ENCODE peak calls at places on chromosomes 12 and 14, in nine cellular contexts. C is suprapubic skin, L is cardiac fibroblast, B is endothelial cell, X is coronary artery, O is WTC11, U is IMR-90, Z is breast epithelium, Y is lower leg skin. F is an unnamed sample.

GRCh38 chr14:54556535-54556934 is 10.4 kb upstream of the SAMD4A start:
- DNase-seq in C (no peak), L (no peak), B (no peak), X (no peak), O (peak), U (no peak), Z (no peak), Y (no peak), F (no peak)

GRCh38 chr12:114669501-114670256 is 14.3 kb downstream of the TBX3 start:
- DNase-seq in C (no peak), L (peak), B (no peak), X (no peak), O (no peak), U (peak), Z (no peak), Y (peak), F (no peak)

GRCh38 chr12:57769594-57769993 is 2.3 kb downstream of the METTL1 start:
- DNase-seq in C (no peak), L (no peak), B (no peak), X (no peak), O (no peak), U (no peak), Z (no peak), Y (no peak), F (no peak)

GRCh38 chr14:104923596-104924420 is 871 bp upstream of the PLD4 start:
- DNase-seq in C (no peak), L (no peak), B (no peak), X (no peak), O (no peak), U (no peak), Z (no peak), Y (peak), F (no peak)

GRCh38 chr12:110135806-110136205 is 11.6 kb downstream of the IFT81 start:
- DNase-seq in C (no peak), L (no peak), B (no peak), X (no peak), O (no peak), U (peak), Z (no peak), Y (no peak), F (no peak)

GRCh38 chr14:20332946-20333782 is at the start of gene CCNB1IP1:
- DNase-seq in C (no peak), L (peak), B (peak), X (peak), O (peak), U (peak), Z (no peak), Y (peak), F (peak)

GRCh38 chr12:6850796-6851152 is 312 bp downstream of the CDCA3 start:
- DNase-seq in C (no peak), L (no peak), B (no peak), X (no peak), O (no peak), U (no peak), Z (no peak), Y (peak), F (no peak)

GRCh38 chr14:52032196-52032865 is 36.5 kb downstream of the NID2 start:
- DNase-seq in C (no peak), L (peak), B (no peak), X (no peak), O (no peak), U (no peak), Z (no peak), Y (no peak), F (no peak)

GRCh38 chr12:46217686-46218508 is 50.9 kb downstream of the SLC38A1 start:
- DNase-seq in C (no peak), L (no peak), B (no peak), X (no peak), O (no peak), U (no peak), Z (no peak), Y (no peak), F (no peak)

GRCh38 chr14:76977793-76978730 is 50.4 kb downstream of the IRF2BPL start:
- DNase-seq in C (peak), L (peak), B (no peak), X (no peak), O (no peak), U (peak), Z (no peak), Y (peak), F (no peak)

GRCh38 chr14:77641534-77642341 is 25.3 kb upstream of the SPTLC2 start:
- DNase-seq in C (peak), L (peak), B (no peak), X (peak), O (no peak), U (peak), Z (peak), Y (peak), F (no peak)

GRCh38 chr12:2693204-2693860 is 101.4 kb upstream of the FKBP4 start:
- DNase-seq in C (no peak), L (no peak), B (no peak), X (no peak), O (no peak), U (no peak), Z (no peak), Y (no peak), F (no peak)

GRCh38 chr12:102067574-102068258 is 5.9 kb upstream of the WASHC3 start:
- DNase-seq in C (no peak), L (peak), B (no peak), X (no peak), O (no peak), U (peak), Z (no peak), Y (no peak), F (no peak)

GRCh38 chr14:87883750-87884149 is 109.2 kb downstream of the GALC start:
- DNase-seq in C (no peak), L (no peak), B (no peak), X (no peak), O (no peak), U (no peak), Z (no peak), Y (no peak), F (no peak)

DNA sequence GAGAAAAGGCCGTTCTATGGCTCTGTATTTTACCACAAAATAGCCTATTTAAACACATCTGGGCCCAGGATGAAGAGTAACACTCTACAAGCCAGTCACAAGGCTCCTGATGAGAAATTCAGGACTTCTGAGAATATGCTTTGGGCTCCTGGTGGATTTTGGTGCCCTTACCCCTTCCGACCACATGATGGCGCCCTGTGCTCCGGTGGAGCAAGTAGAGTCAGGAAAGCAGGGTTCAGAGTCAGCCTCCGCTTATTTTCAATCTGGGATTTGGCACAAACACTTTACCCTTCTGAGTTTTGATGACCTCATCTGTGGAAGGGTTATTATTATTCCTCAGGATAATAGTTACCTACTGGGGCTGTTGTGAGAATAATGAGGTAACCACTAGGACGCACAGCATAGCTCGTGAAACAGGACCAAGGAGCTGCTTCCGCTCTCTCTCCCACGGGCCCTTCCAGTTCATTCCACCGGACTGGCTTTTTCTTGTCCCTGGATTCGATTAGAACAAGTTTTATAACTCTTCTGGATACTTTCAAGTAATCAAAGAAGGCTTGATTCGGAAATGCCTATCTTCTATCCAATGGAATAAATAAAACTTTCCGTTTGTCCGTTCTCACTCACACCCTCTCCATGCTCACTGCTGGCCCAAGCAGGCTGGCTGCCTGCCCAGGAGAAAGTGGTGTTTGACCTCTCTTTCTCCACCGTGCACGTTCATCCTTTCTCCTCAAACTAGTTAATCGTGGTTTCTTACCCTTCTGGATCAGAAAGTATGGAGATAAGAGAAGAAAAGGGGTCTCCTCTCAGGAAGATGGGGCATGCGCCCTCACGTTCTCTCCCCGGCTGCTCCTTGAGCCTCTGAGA is 104.6 kb downstream of the GALC start:
- DNase-seq in C (no peak), L (peak), B (peak), X (no peak), O (peak), U (no peak), Z (no peak), Y (no peak), F (no peak)
- TF ChIP-seq CTCF in C (no peak), L (peak), B (peak), X (no peak), O (peak), U (peak), Z (no peak), Y (no peak), F (peak)

DNA sequence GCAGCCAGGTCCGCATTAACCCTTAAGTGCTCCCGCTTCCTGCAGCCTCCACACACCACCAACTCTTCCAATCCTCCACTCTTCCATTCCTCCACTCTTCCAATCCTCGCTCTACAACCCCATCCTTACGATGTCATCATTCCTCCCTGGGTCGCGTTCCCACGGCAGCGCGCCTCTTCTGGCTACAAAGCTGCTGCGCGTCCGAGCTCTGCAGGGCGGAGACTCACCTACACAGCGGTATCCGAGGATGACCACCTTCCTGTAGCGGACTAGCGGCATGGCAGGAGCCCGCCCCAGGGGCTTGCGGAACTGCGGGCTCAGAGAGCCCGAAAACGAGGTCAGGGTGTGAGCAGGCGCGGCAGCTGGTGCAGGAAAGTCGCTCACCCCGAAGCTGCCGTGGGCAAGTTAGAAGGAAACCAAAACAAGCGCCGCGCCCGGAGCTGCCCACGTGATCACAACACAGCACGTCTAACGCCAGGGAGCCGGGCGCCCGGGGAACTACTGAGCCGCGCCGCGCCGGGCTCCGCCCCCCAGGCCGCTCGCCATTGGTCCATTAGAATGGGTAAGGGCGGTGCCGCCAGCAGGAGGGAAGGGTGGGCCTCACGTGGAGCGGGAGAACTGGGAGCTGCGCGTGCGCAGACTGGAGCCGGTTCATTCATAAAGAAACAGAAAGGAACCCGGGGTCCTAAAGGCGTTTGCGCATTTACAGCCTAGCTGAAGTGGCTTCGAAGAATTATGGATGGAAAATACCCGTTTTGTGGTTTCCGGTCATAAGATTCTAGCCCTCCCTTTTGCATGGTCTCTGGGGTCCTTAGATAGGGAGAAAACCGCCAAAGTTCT is at the start of gene RHEBL1:
- DNase-seq in C (peak), L (peak), B (peak), X (peak), O (peak), U (peak), Z (peak), Y (peak), F (peak)
- TF ChIP-seq CTCF in C (no peak), L (peak), B (no peak), X (no peak), O (no peak), U (peak), Z (no peak), Y (no peak), F (no peak)

GRCh38 chr12:26298785-26299621 is 103.6 kb downstream of the SSPN start:
- DNase-seq in C (no peak), L (peak), B (no peak), X (no peak), O (no peak), U (peak), Z (no peak), Y (no peak), F (no peak)
- TF ChIP-seq CTCF in C (no peak), L (peak), B (no peak), X (no peak), O (no peak), U (peak), Z (peak), Y (no peak), F (no peak)

DNA sequence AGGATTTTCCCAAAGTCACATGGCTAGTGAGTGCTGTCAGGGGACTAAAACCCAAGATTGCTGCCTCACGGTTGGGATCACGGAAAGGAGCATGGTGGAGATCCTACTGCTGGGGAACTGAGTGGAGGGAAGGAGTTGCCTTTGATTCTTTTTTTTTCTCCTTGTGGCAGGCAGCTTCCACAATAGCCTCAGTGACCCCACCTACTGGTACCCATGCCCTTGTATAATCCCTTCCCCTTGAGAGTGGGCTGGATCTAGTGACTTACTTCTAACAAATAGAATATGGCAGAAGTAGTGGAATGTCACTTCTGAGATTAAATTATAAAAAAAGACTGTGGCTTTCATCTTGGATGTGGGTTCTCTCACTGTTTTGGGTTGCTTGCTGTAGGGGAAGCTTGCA is 135.7 kb downstream of the DICER1 start:
- DNase-seq in C (no peak), L (no peak), B (no peak), X (no peak), O (no peak), U (no peak), Z (no peak), Y (no peak), F (no peak)
- TF ChIP-seq CTCF in C (no peak), L (no peak), B (no peak), X (no peak), O (no peak), U (no peak), Z (no peak), Y (no peak), F (no peak)

GRCh38 chr14:50311337-50311973 is 574 bp downstream of the L2HGDH start:
- DNase-seq in C (no peak), L (no peak), B (no peak), X (no peak), O (no peak), U (no peak), Z (no peak), Y (no peak), F (no peak)
- TF ChIP-seq CTCF in C (peak), L (peak), B (no peak), X (no peak), O (peak), U (peak), Z (peak), Y (no peak), F (no peak)

GRCh38 chr12:108099085-108099484 is 30.0 kb upstream of the WSCD2 start:
- DNase-seq in C (peak), L (no peak), B (no peak), X (peak), O (no peak), U (no peak), Z (no peak), Y (no peak), F (no peak)
- TF ChIP-seq CTCF in C (no peak), L (no peak), B (no peak), X (peak), O (no peak), U (no peak), Z (peak), Y (no peak), F (peak)

GRCh38 chr12:15562263-15562662 is 226.9 kb downstream of the EPS8 start:
- DNase-seq in C (no peak), L (no peak), B (no peak), X (no peak), O (no peak), U (no peak), Z (no peak), Y (no peak), F (no peak)
- TF ChIP-seq CTCF in C (no peak), L (no peak), B (no peak), X (no peak), O (no peak), U (no peak), Z (no peak), Y (no peak), F (no peak)

GRCh38 chr14:32068708-32069107 is 8.4 kb upstream of the ARHGAP5 start:
- DNase-seq in C (no peak), L (no peak), B (no peak), X (no peak), O (no peak), U (no peak), Z (no peak), Y (no peak), F (no peak)

GRCh38 chr14:32073537-32074189 is 3.4 kb upstream of the ARHGAP5 start:
- DNase-seq in C (no peak), L (peak), B (peak), X (no peak), O (peak), U (peak), Z (no peak), Y (no peak), F (no peak)

GRCh38 chr14:32074887-32075572 is 2.1 kb upstream of the ARHGAP5 start:
- DNase-seq in C (no peak), L (no peak), B (no peak), X (no peak), O (no peak), U (peak), Z (no peak), Y (no peak), F (no peak)

GRCh38 chr14:32072701-32073100 is 4.4 kb upstream of the ARHGAP5 start:
- DNase-seq in C (no peak), L (no peak), B (no peak), X (no peak), O (no peak), U (no peak), Z (no peak), Y (no peak), F (no peak)

DNA sequence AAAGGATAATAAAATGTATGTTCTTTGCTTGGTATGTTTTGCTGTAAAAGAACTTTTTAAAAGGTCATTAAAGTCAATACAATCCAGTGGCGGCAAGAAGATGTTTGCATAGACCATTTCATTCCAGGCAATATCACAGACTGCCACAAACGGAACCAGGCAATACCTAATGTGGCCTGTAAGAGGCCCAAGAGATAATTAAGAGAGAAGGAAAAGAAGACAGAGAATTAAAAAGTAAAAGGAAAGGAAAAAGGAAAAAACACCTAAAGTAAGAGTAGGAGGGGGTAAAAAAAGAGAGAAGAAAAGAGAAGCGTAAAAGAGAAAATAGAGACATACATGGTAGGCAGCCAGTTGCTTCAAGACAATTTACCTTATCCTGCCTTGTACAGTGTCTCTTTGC is 6.8 kb upstream of the ARHGAP5 start:
- DNase-seq in C (no peak), L (no peak), B (no peak), X (no peak), O (no peak), U (no peak), Z (no peak), Y (no peak), F (no peak)
- TF ChIP-seq CTCF in C (no peak), L (no peak), B (peak), X (no peak), O (no peak), U (no peak), Z (no peak), Y (no peak), F (no peak)

DNA sequence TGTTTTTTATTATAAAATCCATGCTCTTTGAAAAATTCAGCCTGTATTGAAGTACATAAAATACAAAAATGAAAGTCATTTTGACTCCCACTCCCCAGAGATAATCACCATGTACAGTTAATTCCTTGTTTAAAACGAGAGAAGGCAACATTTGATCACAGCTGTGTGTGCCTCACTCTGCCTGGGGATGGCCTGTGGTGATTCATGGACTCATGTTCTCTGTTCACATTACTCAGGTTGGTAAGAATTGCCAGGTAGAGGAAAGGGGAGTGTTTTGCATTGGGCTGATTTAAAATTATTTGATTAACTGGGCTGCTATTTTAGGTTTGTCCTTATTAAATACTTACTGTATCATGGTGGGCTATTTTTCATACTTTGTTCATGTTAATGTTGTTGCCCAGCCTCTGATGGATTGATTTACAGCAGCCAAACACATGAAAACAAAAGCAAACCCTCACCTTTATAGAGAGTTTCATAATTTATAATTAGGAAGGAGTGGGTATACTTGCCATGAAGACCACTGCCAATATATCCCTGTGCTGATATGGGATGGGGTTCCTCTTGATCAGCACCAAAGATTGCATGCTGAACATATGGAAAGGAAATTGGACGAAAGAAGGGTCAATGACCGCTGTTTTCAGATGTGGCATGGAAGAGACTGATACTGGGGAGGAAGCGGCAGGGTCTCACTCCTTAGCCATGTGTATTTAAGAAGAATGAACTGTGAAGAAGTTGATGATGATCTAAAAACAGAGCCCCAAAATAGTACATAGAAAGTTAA is 3.0 kb downstream of the ZBTB1 start:
- DNase-seq in C (no peak), L (peak), B (no peak), X (no peak), O (no peak), U (peak), Z (no peak), Y (no peak), F (no peak)
- TF ChIP-seq CTCF in C (no peak), L (no peak), B (no peak), X (no peak), O (no peak), U (no peak), Z (no peak), Y (no peak), F (no peak)

DNA sequence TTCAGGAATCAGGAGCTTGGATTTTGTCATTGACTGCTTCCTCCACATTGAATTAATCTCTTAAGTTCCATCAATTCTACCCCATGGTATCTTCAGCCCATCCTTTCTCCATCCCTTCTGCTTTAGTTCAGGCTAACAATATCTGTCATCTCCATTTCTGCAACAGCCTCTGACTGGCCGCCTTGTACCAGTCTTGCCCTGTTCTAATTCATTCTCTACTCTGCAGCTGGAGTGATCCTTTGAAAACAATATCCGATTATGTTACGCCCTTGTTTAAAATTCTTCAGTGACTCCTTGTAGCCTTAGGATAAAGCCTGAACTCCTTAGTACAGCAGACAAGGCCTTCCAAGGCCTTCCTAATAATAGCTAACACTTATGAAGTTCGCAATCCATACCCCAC is 170.2 kb downstream of the ETV6 start:
- DNase-seq in C (no peak), L (no peak), B (no peak), X (no peak), O (no peak), U (no peak), Z (no peak), Y (no peak), F (no peak)
- TF ChIP-seq CTCF in C (no peak), L (no peak), B (no peak), X (no peak), O (no peak), U (no peak), Z (no peak), Y (no peak), F (no peak)

F was measured in D721Med.